ENCODE peak calls at places on chromosomes 5 and 9, in four cellular contexts. C is OCI-LY7, W is dorsolateral prefrontal cortex, D is lung. N is an unnamed sample.

GRCh38 chr5:66454186-66455078 is 141.8 kb upstream of the MAST4 start:
- DNase-seq in W (no peak), D (no peak), C (no peak), N (peak; percentile 74)

GRCh38 chr5:130323804-130324454 is 419.7 kb downstream of the CHSY3 start:
- DNase-seq in W (no peak), C (peak; percentile 93), D (no peak), N (peak; percentile 18)

GRCh38 chr9:27280858-27281257 is 16.1 kb downstream of the EQTN start:
- DNase-seq in W (no peak), C (no peak), D (no peak), N (no peak)

GRCh38 chr9:112380102-112380581 is at the start of gene HSDL2:
- DNase-seq in W (peak; percentile 31), D (no peak), C (peak; percentile 33), N (no peak)

GRCh38 chr9:79382468-79382867 is 189.3 kb upstream of the TLE4 start:
- DNase-seq in C (no peak), W (no peak), D (no peak), N (no peak)

GRCh38 chr5:150514708-150515211 is 6.8 kb downstream of the NDST1 start:
- DNase-seq in W (no peak), D (peak; percentile 60), C (peak; percentile 25), N (peak; percentile 57)

GRCh38 chr9:1008256-1008655 is 31.8 kb downstream of the DMRT3 start:
- DNase-seq in C (no peak), D (no peak), W (no peak), N (no peak)

GRCh38 chr9:121023064-121023463 is 27.0 kb downstream of the C5 start:
- DNase-seq in W (no peak), D (no peak), C (peak; percentile 20), N (peak; percentile 6)

GRCh38 chr5:174610968-174611367 is 113.4 kb upstream of the MSX2 start:
- DNase-seq in C (no peak), D (peak; percentile 72), W (no peak), N (no peak)

GRCh38 chr5:40277161-40277906 is 402.4 kb upstream of the PTGER4 start:
- DNase-seq in W (no peak), C (no peak), D (no peak), N (no peak)
- TF ChIP-seq CTCF in W (no peak), C (no peak), D (no peak), N (no peak)

DNA sequence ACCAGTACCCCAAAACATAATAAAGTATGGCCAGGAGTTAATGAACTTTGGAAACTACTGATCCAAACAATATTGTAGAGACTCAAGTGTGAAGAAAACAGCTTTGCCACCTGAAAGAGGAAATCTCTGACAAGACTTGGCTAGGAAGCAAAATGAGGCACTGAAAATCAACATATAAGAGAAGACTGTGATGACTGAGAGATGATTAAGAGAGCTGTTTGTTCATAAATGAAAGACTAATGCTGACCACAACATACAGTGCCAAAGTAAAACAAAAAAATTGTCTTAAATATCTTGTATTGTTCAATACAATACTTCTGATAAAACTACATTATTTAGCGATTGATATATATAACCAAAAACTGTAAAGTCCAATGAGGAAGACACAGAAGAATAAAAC is 7.2 kb downstream of the RC3H2 start:
- DNase-seq in C (peak; percentile 11), D (no peak), W (no peak), N (no peak)
- H3K27ac ChIP-seq in C (peak overlapping the region; percentile 49), D (no peak overlapping the region), W (no peak overlapping the region), N (no peak overlapping the region)

GRCh38 chr9:86352440-86353106 is 1.6 kb downstream of the TUT7 start:
- DNase-seq in C (peak; percentile 50), D (no peak), W (no peak), N (no peak)
- H3K4me3 ChIP-seq in C (peak overlapping the region; percentile 92), D (no peak overlapping the region), W (peak overlapping the region; percentile 87), N (peak overlapping the region; percentile 97)

GRCh38 chr9:101977614-101978210 is 239.3 kb upstream of the GRIN3A start:
- DNase-seq in D (no peak), W (no peak), C (peak; percentile 28), N (no peak)
- TF ChIP-seq CTCF in D (no peak), W (peak; percentile 78), C (peak; percentile 85), N (peak; percentile 25)